ENCODE peak calls at places on chromosomes 12 and 14, in eight cellular contexts. One of them, this sample, is unnamed.
A peak's percentile ranks its signal among the peaks of the same experiment; 100 is the strongest.

GRCh38 chr14:86654558-86655184 is 1124.7 kb downstream of the FLRT2 start:
- DNase-seq in A549: peak; percentile 7
- DNase-seq in sigmoid colon: no peak
- DNase-seq in ovary: no peak
- DNase-seq in esophagus muscularis mucosa: no peak
- DNase-seq in tibial nerve: peak; percentile 61
- DNase-seq in upper lobe of left lung: no peak
- DNase-seq in transverse colon: peak; percentile 35
- DNase-seq in this sample: no peak

GRCh38 chr14:104876251-104876699 is 11.2 kb downstream of the CEP170B start:
- DNase-seq in A549: peak; percentile 28
- DNase-seq in sigmoid colon: no peak
- DNase-seq in ovary: peak; percentile 31
- DNase-seq in esophagus muscularis mucosa: no peak
- DNase-seq in tibial nerve: no peak
- DNase-seq in upper lobe of left lung: peak; percentile 24
- DNase-seq in transverse colon: no peak
- DNase-seq in this sample: no peak

GRCh38 chr12:115398311-115398781 is 714.4 kb upstream of the TBX3 start:
- DNase-seq in A549: peak; percentile 49
- DNase-seq in sigmoid colon: no peak
- DNase-seq in ovary: no peak
- DNase-seq in esophagus muscularis mucosa: peak; percentile 53
- DNase-seq in tibial nerve: no peak
- DNase-seq in upper lobe of left lung: no peak
- DNase-seq in transverse colon: peak; percentile 10
- DNase-seq in this sample: no peak

GRCh38 chr14:103067231-103067954 is 10.0 kb upstream of the CDC42BPB start:
- DNase-seq in A549: no peak
- DNase-seq in sigmoid colon: peak; percentile 68
- DNase-seq in ovary: no peak
- DNase-seq in esophagus muscularis mucosa: no peak
- DNase-seq in tibial nerve: peak; percentile 37
- DNase-seq in upper lobe of left lung: no peak
- DNase-seq in transverse colon: peak; percentile 58
- DNase-seq in this sample: no peak

GRCh38 chr14:30165255-30165654 is 237.6 kb upstream of the PRKD1 start:
- DNase-seq in A549: no peak
- DNase-seq in sigmoid colon: no peak
- DNase-seq in ovary: no peak
- DNase-seq in esophagus muscularis mucosa: no peak
- DNase-seq in tibial nerve: no peak
- DNase-seq in upper lobe of left lung: no peak
- DNase-seq in transverse colon: no peak
- DNase-seq in this sample: no peak

GRCh38 chr12:5388581-5389535 is 43.0 kb upstream of the NTF3 start:
- DNase-seq in A549: no peak
- DNase-seq in sigmoid colon: no peak
- DNase-seq in ovary: no peak
- DNase-seq in esophagus muscularis mucosa: no peak
- DNase-seq in tibial nerve: no peak
- DNase-seq in upper lobe of left lung: no peak
- DNase-seq in transverse colon: no peak
- DNase-seq in this sample: no peak

GRCh38 chr12:121218588-121219352 is 8.8 kb downstream of the P2RX4 start:
- DNase-seq in A549: no peak
- DNase-seq in sigmoid colon: no peak
- DNase-seq in ovary: no peak
- DNase-seq in esophagus muscularis mucosa: no peak
- DNase-seq in tibial nerve: no peak
- DNase-seq in upper lobe of left lung: no peak
- DNase-seq in transverse colon: peak; percentile 40
- DNase-seq in this sample: no peak

GRCh38 chr12:120037851-120038250 is 48.8 kb downstream of the BICDL1 start:
- DNase-seq in A549: no peak
- DNase-seq in sigmoid colon: no peak
- DNase-seq in ovary: no peak
- DNase-seq in esophagus muscularis mucosa: no peak
- DNase-seq in tibial nerve: no peak
- DNase-seq in upper lobe of left lung: no peak
- DNase-seq in transverse colon: no peak
- DNase-seq in this sample: no peak

GRCh38 chr12:12560587-12561304 is 1.9 kb downstream of the DUSP16 start:
- DNase-seq in A549: peak; percentile 71
- DNase-seq in sigmoid colon: peak; percentile 81
- DNase-seq in ovary: peak; percentile 36
- DNase-seq in esophagus muscularis mucosa: no peak
- DNase-seq in tibial nerve: peak; percentile 63
- DNase-seq in upper lobe of left lung: no peak
- DNase-seq in transverse colon: peak; percentile 68
- DNase-seq in this sample: no peak

GRCh38 chr12:8698830-8699330 is 1.1 kb downstream of the RIMKLB start:
- DNase-seq in A549: no peak
- DNase-seq in sigmoid colon: no peak
- DNase-seq in ovary: no peak
- DNase-seq in esophagus muscularis mucosa: no peak
- DNase-seq in tibial nerve: no peak
- DNase-seq in upper lobe of left lung: no peak
- DNase-seq in transverse colon: no peak
- DNase-seq in this sample: no peak

GRCh38 chr12:89328483-89329030 is 23.7 kb downstream of the DUSP6 start:
- DNase-seq in A549: no peak
- DNase-seq in sigmoid colon: no peak
- DNase-seq in ovary: no peak
- DNase-seq in esophagus muscularis mucosa: no peak
- DNase-seq in tibial nerve: no peak
- DNase-seq in upper lobe of left lung: peak; percentile 12
- DNase-seq in transverse colon: no peak
- DNase-seq in this sample: no peak
- TF ChIP-seq EP300 in A549: no peak
- TF ChIP-seq EP300 in sigmoid colon: no peak
- TF ChIP-seq EP300 in ovary: no peak
- TF ChIP-seq EP300 in esophagus muscularis mucosa: no peak
- TF ChIP-seq EP300 in tibial nerve: no peak
- TF ChIP-seq EP300 in upper lobe of left lung: no peak
- TF ChIP-seq EP300 in transverse colon: no peak
- TF ChIP-seq EP300 in this sample: no peak

GRCh38 chr14:91325211-91325610 is 80.7 kb upstream of the GPR68 start:
- DNase-seq in A549: no peak
- DNase-seq in sigmoid colon: no peak
- DNase-seq in ovary: no peak
- DNase-seq in esophagus muscularis mucosa: no peak
- DNase-seq in tibial nerve: no peak
- DNase-seq in upper lobe of left lung: no peak
- DNase-seq in transverse colon: no peak
- DNase-seq in this sample: no peak
- H3K27ac ChIP-seq in A549: no peak overlapping the region
- H3K27ac ChIP-seq in sigmoid colon: no peak overlapping the region
- H3K27ac ChIP-seq in ovary: peak overlapping the region; percentile 19
- H3K27ac ChIP-seq in esophagus muscularis mucosa: peak overlapping the region; percentile 50
- H3K27ac ChIP-seq in tibial nerve: peak overlapping the region; percentile 80
- H3K27ac ChIP-seq in upper lobe of left lung: peak overlapping the region; percentile 88
- H3K27ac ChIP-seq in transverse colon: no peak overlapping the region
- H3K27ac ChIP-seq in this sample: no peak overlapping the region

GRCh38 chr14:49249022-49249421 is 337.2 kb downstream of the RPS29 start:
- DNase-seq in A549: no peak
- DNase-seq in sigmoid colon: no peak
- DNase-seq in ovary: no peak
- DNase-seq in esophagus muscularis mucosa: no peak
- DNase-seq in tibial nerve: no peak
- DNase-seq in upper lobe of left lung: no peak
- DNase-seq in transverse colon: no peak
- DNase-seq in this sample: no peak

GRCh38 chr14:49250517-49250916 is 335.7 kb downstream of the RPS29 start:
- DNase-seq in A549: no peak
- DNase-seq in sigmoid colon: no peak
- DNase-seq in ovary: no peak
- DNase-seq in esophagus muscularis mucosa: peak; percentile 64
- DNase-seq in tibial nerve: no peak
- DNase-seq in upper lobe of left lung: peak; percentile 13
- DNase-seq in transverse colon: no peak
- DNase-seq in this sample: no peak

GRCh38 chr14:49250109-49250508 is 336.1 kb downstream of the RPS29 start:
- DNase-seq in A549: no peak
- DNase-seq in sigmoid colon: no peak
- DNase-seq in ovary: no peak
- DNase-seq in esophagus muscularis mucosa: no peak
- DNase-seq in tibial nerve: no peak
- DNase-seq in upper lobe of left lung: no peak
- DNase-seq in transverse colon: no peak
- DNase-seq in this sample: no peak
- TF ChIP-seq EP300 in A549: no peak
- TF ChIP-seq EP300 in sigmoid colon: no peak
- TF ChIP-seq EP300 in ovary: no peak
- TF ChIP-seq EP300 in esophagus muscularis mucosa: no peak
- TF ChIP-seq EP300 in tibial nerve: no peak
- TF ChIP-seq EP300 in upper lobe of left lung: no peak
- TF ChIP-seq EP300 in transverse colon: no peak
- TF ChIP-seq EP300 in this sample: no peak

DNA sequence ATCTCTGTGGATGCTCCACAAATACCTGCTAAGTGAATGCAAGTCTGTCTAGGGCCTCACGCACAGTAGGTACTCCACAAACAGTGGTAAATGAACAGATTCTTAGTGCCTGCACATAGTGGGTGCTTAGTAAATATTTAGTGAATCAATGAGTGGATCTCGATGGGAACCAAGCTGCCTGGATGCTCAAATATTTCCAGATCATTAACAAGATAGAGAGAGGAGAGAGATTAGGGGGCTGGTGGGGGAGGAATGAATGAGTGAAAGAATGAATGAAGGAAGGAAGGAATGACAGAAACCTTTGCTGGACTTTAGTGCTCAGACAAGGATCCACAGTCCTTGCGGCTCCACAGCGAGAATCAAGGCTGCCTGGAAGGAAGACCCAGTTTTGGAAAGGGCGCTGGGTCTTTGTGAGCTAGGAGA is 118.2 kb downstream of the SCARB1 start:
- DNase-seq in A549: no peak
- DNase-seq in sigmoid colon: no peak
- DNase-seq in ovary: no peak
- DNase-seq in esophagus muscularis mucosa: no peak
- DNase-seq in tibial nerve: no peak
- DNase-seq in upper lobe of left lung: no peak
- DNase-seq in transverse colon: no peak
- DNase-seq in this sample: no peak
- H3K27ac ChIP-seq in A549: peak overlapping the region; percentile 79
- H3K27ac ChIP-seq in sigmoid colon: peak overlapping the region; percentile 95
- H3K27ac ChIP-seq in ovary: peak overlapping the region; percentile 78
- H3K27ac ChIP-seq in esophagus muscularis mucosa: peak overlapping the region; percentile 89
- H3K27ac ChIP-seq in tibial nerve: peak overlapping the region; percentile 64
- H3K27ac ChIP-seq in upper lobe of left lung: peak overlapping the region; percentile 83
- H3K27ac ChIP-seq in transverse colon: peak overlapping the region; percentile 79
- H3K27ac ChIP-seq in this sample: peak overlapping the region; percentile 83

DNA sequence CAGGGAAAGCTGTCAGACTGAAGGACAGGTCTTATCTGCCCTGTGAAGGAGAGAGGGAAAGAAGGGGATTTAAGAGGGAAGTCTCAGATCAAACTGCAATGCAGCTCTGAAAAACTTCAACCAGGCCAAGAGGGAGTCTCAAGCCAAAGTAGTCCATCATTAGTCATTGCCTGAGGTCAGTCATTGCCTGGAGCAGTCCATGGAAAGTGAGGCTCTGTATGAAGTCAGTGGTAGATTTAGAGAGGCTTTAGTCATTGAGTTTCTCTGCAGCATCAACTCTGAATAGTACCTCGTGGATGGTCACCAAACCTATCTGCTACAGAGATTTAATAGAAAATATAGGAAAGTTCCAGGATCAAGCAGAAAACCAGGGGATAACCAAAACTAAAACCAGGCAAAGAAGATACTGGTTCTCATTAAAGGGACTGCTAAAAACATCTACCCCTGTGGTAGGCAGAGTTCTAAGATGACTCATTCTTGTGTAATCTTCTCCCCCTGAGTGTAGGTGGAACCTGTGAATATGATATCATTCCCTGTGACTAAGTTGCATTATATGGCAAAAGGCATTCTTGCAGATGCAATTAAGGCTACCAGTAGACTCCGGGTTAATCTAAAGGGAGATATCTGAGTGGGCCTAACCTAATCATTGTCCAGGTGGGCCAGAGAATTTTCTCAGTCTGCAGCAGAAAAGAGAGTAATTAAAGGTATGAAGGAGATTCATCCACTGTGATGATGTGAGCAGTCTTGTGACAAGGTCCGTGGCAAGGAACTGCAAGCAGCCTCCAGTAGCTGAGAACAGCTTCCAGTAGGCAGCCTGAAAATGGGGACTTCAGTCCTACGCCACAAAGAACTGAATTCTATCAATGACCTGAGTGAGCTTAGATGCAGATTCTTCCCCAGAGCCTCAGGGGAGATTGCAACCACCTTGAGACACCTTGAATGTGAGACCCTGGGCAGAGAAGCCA is 123.1 kb downstream of the GALC start:
- DNase-seq in A549: no peak
- DNase-seq in sigmoid colon: no peak
- DNase-seq in ovary: no peak
- DNase-seq in esophagus muscularis mucosa: no peak
- DNase-seq in tibial nerve: peak; percentile 6
- DNase-seq in upper lobe of left lung: no peak
- DNase-seq in transverse colon: no peak
- DNase-seq in this sample: no peak
- TF ChIP-seq EP300 in A549: no peak
- TF ChIP-seq EP300 in sigmoid colon: no peak
- TF ChIP-seq EP300 in ovary: no peak
- TF ChIP-seq EP300 in esophagus muscularis mucosa: no peak
- TF ChIP-seq EP300 in tibial nerve: no peak
- TF ChIP-seq EP300 in upper lobe of left lung: no peak
- TF ChIP-seq EP300 in transverse colon: no peak
- TF ChIP-seq EP300 in this sample: no peak